ENCODE peak calls at places on chromosomes 11 and 22, in eight cellular contexts. B is right lobe of liver, O is cardiac muscle cell, H is fibroblast of pulmonary artery, R is kidney epithelial cell, Z is SK-N-SH, F is neural progenitor cell, K is IMR-90. D is an unnamed sample.

GRCh38 chr22:19149047-19149883 is 827 bp downstream of the GSC2 start:
- DNase-seq in Z (peak; percentile 56), K (no peak), O (peak; percentile 5), H (no peak), B (no peak), R (no peak), F (peak; percentile 67), D (no peak)

GRCh38 chr11:79259800-79260199 is 181.0 kb downstream of the TENM4 start:
- DNase-seq in H (peak; percentile 32), K (no peak), R (no peak), F (no peak), Z (no peak), B (no peak), O (peak; percentile 19), D (no peak)

GRCh38 chr22:42269407-42270177 is 861 bp downstream of the TCF20 start:
- DNase-seq in F (peak; percentile 81), R (no peak), K (no peak), H (peak; percentile 14), Z (peak; percentile 62), O (peak; percentile 15), B (peak; percentile 86), D (no peak)

GRCh38 chr11:94781822-94782221 is 13.7 kb downstream of the AMOTL1 start:
- DNase-seq in Z (no peak), B (no peak), K (peak; percentile 85), O (peak; percentile 49), H (peak; percentile 70), R (no peak), F (no peak), D (no peak)

GRCh38 chr11:108654994-108655631 is 9.8 kb upstream of the DDX10 start:
- DNase-seq in R (no peak), Z (peak; percentile 51), F (peak; percentile 55), K (peak; percentile 56), O (peak; percentile 69), H (peak; percentile 72), B (no peak), D (peak; percentile 44)

GRCh38 chr22:37549704-37550059 is 10.6 kb upstream of the CDC42EP1 start:
- DNase-seq in H (peak; percentile 73), O (peak; percentile 79), Z (peak; percentile 62), F (peak; percentile 40), K (peak; percentile 50), B (peak; percentile 75), R (no peak), D (no peak)

GRCh38 chr11:10659339-10660216 is 34.0 kb downstream of the IRAG1 start:
- DNase-seq in Z (no peak), K (peak; percentile 95), O (peak; percentile 77), R (peak; percentile 80), H (peak; percentile 85), B (no peak), F (no peak), D (peak; percentile 42)

GRCh38 chr22:23511627-23512347 is 68.3 kb downstream of the IGLL1 start:
- DNase-seq in R (no peak), B (no peak), K (no peak), O (no peak), Z (no peak), F (no peak), H (no peak), D (no peak)

GRCh38 chr11:118247041-118247440 is 5.1 kb downstream of the MPZL3 start:
- DNase-seq in H (no peak), O (no peak), K (no peak), Z (no peak), B (no peak), R (no peak), F (no peak), D (no peak)

GRCh38 chr11:57160665-57161064 is 21.1 kb upstream of the LRRC55 start:
- DNase-seq in R (no peak), O (no peak), H (no peak), Z (no peak), F (no peak), B (no peak), K (no peak), D (no peak)

GRCh38 chr11:120632579-120632978 is 121.0 kb downstream of the GRIK4 start:
- DNase-seq in R (no peak), Z (no peak), H (no peak), K (no peak), F (no peak), B (no peak), O (no peak), D (no peak)
- TF ChIP-seq CTCF in R (peak; percentile 6), Z (no peak), H (no peak), K (no peak), F (peak; percentile 13), B (no peak), O (peak; percentile 3), D (peak; percentile 25)

DNA sequence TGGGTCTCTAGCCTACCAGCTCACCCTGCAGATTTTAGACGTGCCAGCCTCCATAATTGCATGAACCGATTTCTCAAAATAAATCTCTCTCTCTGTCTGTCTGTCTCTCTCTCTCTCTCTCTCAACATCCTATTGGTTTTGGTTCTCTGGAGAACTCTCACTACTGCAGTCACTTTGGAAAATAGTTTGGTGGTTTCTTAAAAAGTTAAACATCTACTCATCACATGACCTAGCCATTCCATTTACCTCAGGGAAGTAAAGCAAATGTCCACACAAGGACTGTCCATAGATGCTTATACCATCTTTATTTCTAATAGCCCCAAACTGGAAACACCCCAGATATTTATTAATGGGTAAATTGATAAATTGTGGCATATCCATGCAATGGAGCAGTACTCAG is 119.5 kb downstream of the SNX19 start:
- DNase-seq in B (no peak), R (no peak), F (no peak), O (no peak), Z (no peak), K (no peak), H (no peak), D (no peak)
- H3K4me3 ChIP-seq in B (no peak overlapping the region), R (no peak overlapping the region), F (no peak overlapping the region), O (no peak overlapping the region), Z (no peak overlapping the region), K (no peak overlapping the region), H (no peak overlapping the region), D (no peak overlapping the region)

GRCh38 chr22:32880061-32880460 is 78.6 kb downstream of the TIMP3 start:
- DNase-seq in O (peak; percentile 27), K (peak; percentile 63), R (no peak), H (peak; percentile 67), Z (no peak), F (no peak), B (no peak), D (no peak)
- TF ChIP-seq CTCF in O (no peak), K (no peak), R (no peak), H (no peak), Z (no peak), F (no peak), B (no peak), D (no peak)

GRCh38 chr11:120280566-120281160 is 40.7 kb downstream of the POU2F3 start:
- DNase-seq in O (no peak), F (no peak), K (no peak), R (no peak), Z (peak; percentile 54), H (no peak), B (no peak), D (no peak)
- H3K4me3 ChIP-seq in O (no peak overlapping the region), F (no peak overlapping the region), K (no peak overlapping the region), R (no peak overlapping the region), Z (no peak overlapping the region), H (no peak overlapping the region), B (no peak overlapping the region), D (no peak overlapping the region)

GRCh38 chr22:47014946-47015345 is 252.5 kb downstream of the TBC1D22A start:
- DNase-seq in Z (no peak), R (no peak), K (no peak), B (no peak), F (no peak), H (no peak), O (no peak), D (no peak)
- TF ChIP-seq CTCF in Z (no peak), R (no peak), K (no peak), B (no peak), F (no peak), H (no peak), O (no peak), D (no peak)

GRCh38 chr11:36446135-36446534 is 63.9 kb downstream of the TRAF6 start:
- DNase-seq in O (no peak), B (no peak), F (no peak), Z (no peak), K (no peak), H (no peak), R (no peak), D (no peak)
- H3K4me3 ChIP-seq in O (no peak overlapping the region), B (no peak overlapping the region), F (no peak overlapping the region), Z (no peak overlapping the region), K (no peak overlapping the region), H (no peak overlapping the region), R (no peak overlapping the region), D (no peak overlapping the region)

DNA sequence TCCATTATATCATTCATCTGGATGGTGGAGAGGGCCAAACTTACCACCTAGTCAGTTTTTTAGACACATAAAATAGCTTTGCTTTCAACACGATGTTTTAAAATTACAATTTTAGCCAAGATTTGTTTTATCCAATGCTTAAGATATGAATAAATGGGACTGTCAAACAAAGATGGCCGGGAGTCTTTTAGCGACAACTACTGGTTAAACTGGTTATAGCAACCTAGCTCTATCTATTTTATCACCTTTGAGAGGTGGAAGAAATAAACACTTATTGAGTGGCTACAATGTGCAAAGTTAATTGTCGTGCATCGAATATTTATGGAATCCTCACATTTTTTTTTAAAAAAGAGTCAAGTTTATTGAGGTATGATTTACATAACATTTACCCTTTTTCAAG is 279.8 kb downstream of the MIAT start:
- DNase-seq in B (no peak), H (no peak), F (no peak), K (no peak), R (no peak), O (no peak), Z (no peak), D (no peak)
- TF ChIP-seq CTCF in B (no peak), H (no peak), F (no peak), K (no peak), R (no peak), O (no peak), Z (no peak), D (no peak)

DNA sequence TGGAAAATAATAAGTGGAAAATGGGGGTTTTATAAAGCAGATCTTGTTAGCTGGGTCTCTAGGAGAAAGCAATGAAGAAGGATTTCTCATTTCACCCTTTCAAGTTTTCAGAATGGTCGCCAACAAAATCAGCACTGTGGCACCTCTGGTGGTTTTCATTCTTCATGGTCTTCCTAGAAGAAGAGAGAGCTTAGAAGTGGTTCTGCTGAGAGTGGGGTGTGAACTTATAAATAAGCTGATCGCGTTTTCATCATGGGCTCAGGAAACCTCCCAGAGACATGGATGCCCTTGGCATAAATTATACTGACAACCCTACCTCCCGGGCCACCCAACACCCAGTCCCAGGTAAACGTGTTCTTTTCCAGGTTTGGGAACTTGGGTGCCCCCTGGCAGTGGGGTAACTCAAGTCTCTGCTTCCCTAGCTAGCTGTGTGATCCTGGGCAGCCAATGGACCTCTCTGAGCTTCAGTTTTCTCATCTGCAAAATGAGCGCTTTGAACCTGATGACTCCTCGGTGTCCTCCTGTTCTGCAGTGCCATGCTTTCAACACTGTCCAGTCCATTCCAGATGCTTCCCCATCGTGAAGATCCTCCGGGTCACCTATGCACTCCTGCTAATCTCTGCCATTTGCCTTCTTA is 72.6 kb upstream of the GRAMD1B start:
- DNase-seq in R (no peak), B (no peak), O (no peak), H (no peak), K (no peak), F (no peak), Z (no peak), D (no peak)
- H3K4me3 ChIP-seq in R (no peak overlapping the region), B (no peak overlapping the region), O (peak overlapping the region; percentile 62), H (no peak overlapping the region), K (no peak overlapping the region), F (peak overlapping the region; percentile 61), Z (peak overlapping the region; percentile 71), D (peak overlapping the region; percentile 35)